ENCODE peak calls at places on chromosome 9, in seven cellular contexts. One of them, this sample, is unnamed.

GRCh38 chr9:18699749-18700148 is 225.8 kb downstream of the ADAMTSL1 start:
- DNase-seq in psoas muscle: no peak
- DNase-seq in cardiac muscle cell: no peak
- DNase-seq in AG09319: no peak
- DNase-seq in Panc1: no peak
- DNase-seq in fibroblast of pulmonary artery: no peak
- DNase-seq in endodermal cell: no peak
- DNase-seq in this sample: no peak

GRCh38 chr9:97811534-97812246 is 41.3 kb upstream of the FOXE1 start:
- DNase-seq in psoas muscle: no peak
- DNase-seq in cardiac muscle cell: peak; percentile 36
- DNase-seq in AG09319: no peak
- DNase-seq in Panc1: no peak
- DNase-seq in fibroblast of pulmonary artery: peak; percentile 43
- DNase-seq in endodermal cell: no peak
- DNase-seq in this sample: no peak

GRCh38 chr9:994005-994404 is 17.6 kb downstream of the DMRT3 start:
- DNase-seq in psoas muscle: no peak
- DNase-seq in cardiac muscle cell: no peak
- DNase-seq in AG09319: no peak
- DNase-seq in Panc1: no peak
- DNase-seq in fibroblast of pulmonary artery: no peak
- DNase-seq in endodermal cell: no peak
- DNase-seq in this sample: no peak

GRCh38 chr9:137064027-137064879 is 6.1 kb downstream of the SAPCD2 start:
- DNase-seq in psoas muscle: peak; percentile 83
- DNase-seq in cardiac muscle cell: peak; percentile 58
- DNase-seq in AG09319: no peak
- DNase-seq in Panc1: no peak
- DNase-seq in fibroblast of pulmonary artery: peak; percentile 51
- DNase-seq in endodermal cell: peak; percentile 93
- DNase-seq in this sample: peak; percentile 77

GRCh38 chr9:79489241-79490000 is 82.3 kb upstream of the TLE4 start:
- DNase-seq in psoas muscle: no peak
- DNase-seq in cardiac muscle cell: peak; percentile 73
- DNase-seq in AG09319: no peak
- DNase-seq in Panc1: no peak
- DNase-seq in fibroblast of pulmonary artery: peak; percentile 53
- DNase-seq in endodermal cell: no peak
- DNase-seq in this sample: no peak

GRCh38 chr9:85871008-85871407 is 69.9 kb upstream of the NAA35 start:
- DNase-seq in psoas muscle: no peak
- DNase-seq in cardiac muscle cell: no peak
- DNase-seq in AG09319: no peak
- DNase-seq in Panc1: no peak
- DNase-seq in fibroblast of pulmonary artery: no peak
- DNase-seq in endodermal cell: no peak
- DNase-seq in this sample: no peak

GRCh38 chr9:108600896-108601295 is 254.9 kb downstream of the ACTL7B start:
- DNase-seq in psoas muscle: no peak
- DNase-seq in cardiac muscle cell: no peak
- DNase-seq in AG09319: no peak
- DNase-seq in Panc1: no peak
- DNase-seq in fibroblast of pulmonary artery: no peak
- DNase-seq in endodermal cell: no peak
- DNase-seq in this sample: no peak

GRCh38 chr9:21160178-21160577 is 6.3 kb downstream of the IFNA21 start:
- DNase-seq in psoas muscle: no peak
- DNase-seq in cardiac muscle cell: peak; percentile 69
- DNase-seq in AG09319: no peak
- DNase-seq in Panc1: no peak
- DNase-seq in fibroblast of pulmonary artery: peak; percentile 64
- DNase-seq in endodermal cell: no peak
- DNase-seq in this sample: no peak

GRCh38 chr9:90219548-90220118 is 423.0 kb downstream of the DIRAS2 start:
- DNase-seq in psoas muscle: no peak
- DNase-seq in cardiac muscle cell: no peak
- DNase-seq in AG09319: no peak
- DNase-seq in Panc1: no peak
- DNase-seq in fibroblast of pulmonary artery: no peak
- DNase-seq in endodermal cell: peak; percentile 80
- DNase-seq in this sample: peak; percentile 62

GRCh38 chr9:127793093-127793708 is 7.4 kb downstream of the CDK9 start:
- DNase-seq in psoas muscle: no peak
- DNase-seq in cardiac muscle cell: no peak
- DNase-seq in AG09319: no peak
- DNase-seq in Panc1: no peak
- DNase-seq in fibroblast of pulmonary artery: no peak
- DNase-seq in endodermal cell: no peak
- DNase-seq in this sample: no peak

GRCh38 chr9:98280162-98280561 is 24.7 kb upstream of the TBC1D2 start:
- DNase-seq in psoas muscle: no peak
- DNase-seq in cardiac muscle cell: no peak
- DNase-seq in AG09319: no peak
- DNase-seq in Panc1: no peak
- DNase-seq in fibroblast of pulmonary artery: no peak
- DNase-seq in endodermal cell: no peak
- DNase-seq in this sample: no peak

GRCh38 chr9:71285191-71285656 is 163.8 kb upstream of the TRPM3 start:
- DNase-seq in psoas muscle: no peak
- DNase-seq in cardiac muscle cell: peak; percentile 75
- DNase-seq in AG09319: peak; percentile 40
- DNase-seq in Panc1: peak; percentile 51
- DNase-seq in fibroblast of pulmonary artery: peak; percentile 74
- DNase-seq in endodermal cell: peak; percentile 69
- DNase-seq in this sample: peak; percentile 68

GRCh38 chr9:88218721-88219120 is 80.4 kb upstream of the SPATA31C2 start:
- DNase-seq in psoas muscle: no peak
- DNase-seq in cardiac muscle cell: peak; percentile 43
- DNase-seq in AG09319: no peak
- DNase-seq in Panc1: no peak
- DNase-seq in fibroblast of pulmonary artery: peak; percentile 23
- DNase-seq in endodermal cell: no peak
- DNase-seq in this sample: no peak

GRCh38 chr9:27340876-27341540 is 44.1 kb upstream of the EQTN start:
- DNase-seq in psoas muscle: no peak
- DNase-seq in cardiac muscle cell: peak; percentile 18
- DNase-seq in AG09319: no peak
- DNase-seq in Panc1: no peak
- DNase-seq in fibroblast of pulmonary artery: no peak
- DNase-seq in endodermal cell: no peak
- DNase-seq in this sample: no peak

GRCh38 chr9:93134740-93135444 is 841 bp upstream of the NINJ1 start:
- DNase-seq in psoas muscle: peak; percentile 54
- DNase-seq in cardiac muscle cell: no peak
- DNase-seq in AG09319: no peak
- DNase-seq in Panc1: no peak
- DNase-seq in fibroblast of pulmonary artery: no peak
- DNase-seq in endodermal cell: no peak
- DNase-seq in this sample: no peak

GRCh38 chr9:93132946-93133640 is 958 bp downstream of the NINJ1 start:
- DNase-seq in psoas muscle: no peak
- DNase-seq in cardiac muscle cell: peak; percentile 45
- DNase-seq in AG09319: no peak
- DNase-seq in Panc1: no peak
- DNase-seq in fibroblast of pulmonary artery: no peak
- DNase-seq in endodermal cell: peak; percentile 69
- DNase-seq in this sample: no peak

GRCh38 chr9:93132287-93132927 is 1.6 kb downstream of the NINJ1 start:
- DNase-seq in psoas muscle: no peak
- DNase-seq in cardiac muscle cell: peak; percentile 73
- DNase-seq in AG09319: no peak
- DNase-seq in Panc1: no peak
- DNase-seq in fibroblast of pulmonary artery: no peak
- DNase-seq in endodermal cell: peak; percentile 57
- DNase-seq in this sample: no peak

GRCh38 chr9:93134018-93134739 is at the start of gene NINJ1:
- DNase-seq in psoas muscle: peak; percentile 85
- DNase-seq in cardiac muscle cell: peak; percentile 73
- DNase-seq in AG09319: no peak
- DNase-seq in Panc1: no peak
- DNase-seq in fibroblast of pulmonary artery: peak; percentile 58
- DNase-seq in endodermal cell: peak; percentile 87
- DNase-seq in this sample: peak; percentile 69

DNA sequence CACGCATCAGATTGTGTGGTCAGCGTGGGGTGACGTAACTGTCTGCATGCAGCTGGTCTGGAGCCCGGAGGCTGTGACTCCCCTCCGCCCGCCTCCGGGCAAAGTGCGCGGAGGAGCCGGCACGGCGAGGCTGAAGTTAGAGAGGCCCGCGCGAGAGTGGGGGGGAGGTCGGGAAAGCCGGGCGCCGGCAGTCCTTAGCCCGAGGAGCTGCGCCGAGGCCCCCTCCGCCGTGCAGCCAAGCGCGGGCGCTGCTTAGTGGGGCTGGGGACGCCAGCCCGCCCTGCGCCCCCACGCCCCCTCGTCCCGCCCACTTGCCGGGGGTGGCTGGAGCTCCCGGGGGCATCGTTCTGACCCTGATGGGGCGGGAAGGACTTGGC is 422 bp downstream of the NINJ1 start:
- DNase-seq in psoas muscle: peak; percentile 89
- DNase-seq in cardiac muscle cell: peak; percentile 86
- DNase-seq in AG09319: peak; percentile 60
- DNase-seq in Panc1: no peak
- DNase-seq in fibroblast of pulmonary artery: peak; percentile 82
- DNase-seq in endodermal cell: peak; percentile 85
- DNase-seq in this sample: peak; percentile 59
- TF ChIP-seq CTCF in psoas muscle: no peak
- TF ChIP-seq CTCF in cardiac muscle cell: no peak
- TF ChIP-seq CTCF in AG09319: no peak
- TF ChIP-seq CTCF in Panc1: no peak
- TF ChIP-seq CTCF in fibroblast of pulmonary artery: no peak
- TF ChIP-seq CTCF in endodermal cell: no peak
- TF ChIP-seq CTCF in this sample: no peak

GRCh38 chr9:130984476-130984875 is 24.5 kb upstream of the LAMC3 start:
- DNase-seq in psoas muscle: no peak
- DNase-seq in cardiac muscle cell: no peak
- DNase-seq in AG09319: no peak
- DNase-seq in Panc1: no peak
- DNase-seq in fibroblast of pulmonary artery: no peak
- DNase-seq in endodermal cell: no peak
- DNase-seq in this sample: no peak

GRCh38 chr9:130981002-130981760 is 27.8 kb upstream of the LAMC3 start:
- DNase-seq in psoas muscle: no peak
- DNase-seq in cardiac muscle cell: no peak
- DNase-seq in AG09319: no peak
- DNase-seq in Panc1: no peak
- DNase-seq in fibroblast of pulmonary artery: no peak
- DNase-seq in endodermal cell: no peak
- DNase-seq in this sample: no peak

GRCh38 chr9:130983283-130983670 is 25.7 kb upstream of the LAMC3 start:
- DNase-seq in psoas muscle: no peak
- DNase-seq in cardiac muscle cell: no peak
- DNase-seq in AG09319: no peak
- DNase-seq in Panc1: no peak
- DNase-seq in fibroblast of pulmonary artery: no peak
- DNase-seq in endodermal cell: no peak
- DNase-seq in this sample: no peak

GRCh38 chr9:130981761-130982147 is 27.2 kb upstream of the LAMC3 start:
- DNase-seq in psoas muscle: no peak
- DNase-seq in cardiac muscle cell: no peak
- DNase-seq in AG09319: no peak
- DNase-seq in Panc1: no peak
- DNase-seq in fibroblast of pulmonary artery: no peak
- DNase-seq in endodermal cell: no peak
- DNase-seq in this sample: no peak

DNA sequence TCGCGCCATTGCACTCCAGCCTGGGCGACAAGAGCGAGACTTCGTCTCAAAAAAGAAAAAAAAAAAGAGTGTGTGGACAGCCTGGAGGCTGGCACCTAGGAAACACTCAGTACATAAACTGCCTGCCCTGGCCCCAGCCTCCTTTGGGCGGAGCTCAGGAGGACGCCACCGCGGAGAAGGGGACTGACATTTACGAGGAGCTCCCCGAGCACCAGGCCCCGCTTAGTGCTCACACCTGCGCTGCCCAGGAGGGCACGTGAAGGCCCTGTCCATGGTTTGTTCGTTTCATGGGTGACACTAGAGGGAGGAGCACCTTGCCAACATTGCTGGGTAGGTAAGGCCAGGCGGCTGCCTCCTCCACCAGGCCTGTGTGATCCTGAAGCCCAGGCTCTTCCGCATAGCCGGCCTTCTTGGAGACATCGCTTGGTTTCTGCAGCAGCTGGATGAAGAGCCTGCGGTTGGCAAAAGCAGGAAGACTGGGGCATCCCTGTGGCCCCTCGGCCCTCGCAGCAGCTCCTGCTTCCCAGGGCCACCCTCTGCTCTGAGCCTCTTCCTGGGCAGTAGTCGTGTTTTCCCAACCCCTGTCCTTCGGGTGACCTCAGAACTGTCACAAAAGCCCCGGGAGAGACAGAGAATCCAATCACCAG is 26.2 kb upstream of the LAMC3 start:
- DNase-seq in psoas muscle: no peak
- DNase-seq in cardiac muscle cell: no peak
- DNase-seq in AG09319: no peak
- DNase-seq in Panc1: no peak
- DNase-seq in fibroblast of pulmonary artery: no peak
- DNase-seq in endodermal cell: no peak
- DNase-seq in this sample: no peak
- TF ChIP-seq CTCF in psoas muscle: no peak
- TF ChIP-seq CTCF in cardiac muscle cell: no peak
- TF ChIP-seq CTCF in AG09319: no peak
- TF ChIP-seq CTCF in Panc1: no peak
- TF ChIP-seq CTCF in fibroblast of pulmonary artery: no peak
- TF ChIP-seq CTCF in endodermal cell: no peak
- TF ChIP-seq CTCF in this sample: no peak

GRCh38 chr9:120713257-120714087 is 798 bp downstream of the MEGF9 start:
- DNase-seq in psoas muscle: peak; percentile 59
- DNase-seq in cardiac muscle cell: no peak
- DNase-seq in AG09319: no peak
- DNase-seq in Panc1: no peak
- DNase-seq in fibroblast of pulmonary artery: no peak
- DNase-seq in endodermal cell: peak; percentile 71
- DNase-seq in this sample: peak; percentile 11
- TF ChIP-seq CTCF in psoas muscle: no peak
- TF ChIP-seq CTCF in cardiac muscle cell: no peak
- TF ChIP-seq CTCF in AG09319: no peak
- TF ChIP-seq CTCF in Panc1: no peak
- TF ChIP-seq CTCF in fibroblast of pulmonary artery: peak; percentile 7
- TF ChIP-seq CTCF in endodermal cell: peak; percentile 37
- TF ChIP-seq CTCF in this sample: peak; percentile 14

GRCh38 chr9:130467371-130467770 is 22.6 kb downstream of the ASS1 start:
- DNase-seq in psoas muscle: no peak
- DNase-seq in cardiac muscle cell: no peak
- DNase-seq in AG09319: no peak
- DNase-seq in Panc1: no peak
- DNase-seq in fibroblast of pulmonary artery: no peak
- DNase-seq in endodermal cell: no peak
- DNase-seq in this sample: no peak

GRCh38 chr9:130463141-130463540 is 18.4 kb downstream of the ASS1 start:
- DNase-seq in psoas muscle: peak; percentile 39
- DNase-seq in cardiac muscle cell: no peak
- DNase-seq in AG09319: no peak
- DNase-seq in Panc1: no peak
- DNase-seq in fibroblast of pulmonary artery: no peak
- DNase-seq in endodermal cell: no peak
- DNase-seq in this sample: no peak

GRCh38 chr9:130463763-130464745 is 19.3 kb downstream of the ASS1 start:
- DNase-seq in psoas muscle: peak; percentile 46
- DNase-seq in cardiac muscle cell: no peak
- DNase-seq in AG09319: no peak
- DNase-seq in Panc1: no peak
- DNase-seq in fibroblast of pulmonary artery: no peak
- DNase-seq in endodermal cell: no peak
- DNase-seq in this sample: no peak

GRCh38 chr9:130466537-130467217 is 21.9 kb downstream of the ASS1 start:
- DNase-seq in psoas muscle: no peak
- DNase-seq in cardiac muscle cell: no peak
- DNase-seq in AG09319: no peak
- DNase-seq in Panc1: no peak
- DNase-seq in fibroblast of pulmonary artery: no peak
- DNase-seq in endodermal cell: no peak
- DNase-seq in this sample: no peak

GRCh38 chr9:130465383-130466096 is 20.8 kb downstream of the ASS1 start:
- DNase-seq in psoas muscle: no peak
- DNase-seq in cardiac muscle cell: no peak
- DNase-seq in AG09319: no peak
- DNase-seq in Panc1: no peak
- DNase-seq in fibroblast of pulmonary artery: no peak
- DNase-seq in endodermal cell: no peak
- DNase-seq in this sample: no peak
- TF ChIP-seq CTCF in psoas muscle: no peak
- TF ChIP-seq CTCF in cardiac muscle cell: no peak
- TF ChIP-seq CTCF in AG09319: no peak
- TF ChIP-seq CTCF in Panc1: no peak
- TF ChIP-seq CTCF in fibroblast of pulmonary artery: no peak
- TF ChIP-seq CTCF in endodermal cell: peak; percentile 13
- TF ChIP-seq CTCF in this sample: no peak